ENCODE peak calls at places on chromosomes 11 and 22, in four cellular contexts. I, D, V and G are unnamed samples.

GRCh38 chr11:71369411-71369810 is 78.8 kb downstream of the DHCR7 start:
- DNase-seq in I (no peak), D (no peak), V (no peak), G (no peak)

GRCh38 chr11:2355000-2355644 is 22.0 kb upstream of the CD81 start:
- DNase-seq in I (no peak), D (no peak), V (no peak), G (no peak)

GRCh38 chr11:14336507-14337503 is 22.2 kb downstream of the RRAS2 start:
- DNase-seq in I (peak), D (no peak), V (no peak), G (no peak)

GRCh38 chr22:41535244-41535643 is 9.0 kb downstream of the POLR3H start:
- DNase-seq in I (no peak), D (peak), V (no peak), G (no peak)

GRCh38 chr11:64330888-64331287 is 9.1 kb upstream of the CCDC88B start:
- DNase-seq in I (no peak), D (no peak), V (no peak), G (no peak)

GRCh38 chr11:45390407-45390806 is 104.3 kb upstream of the SYT13 start:
- DNase-seq in I (no peak), D (no peak), V (no peak), G (no peak)

GRCh38 chr11:34223907-34224306 is 118.5 kb downstream of the NAT10 start:
- DNase-seq in I (no peak), D (no peak), V (no peak), G (no peak)

GRCh38 chr22:21446827-21447690 is 20.1 kb upstream of the TMEM191C start:
- DNase-seq in I (no peak), D (no peak), V (no peak), G (no peak)

GRCh38 chr11:114180301-114181055 is 115.7 kb upstream of the NNMT start:
- DNase-seq in I (no peak), D (peak), V (peak), G (no peak)

GRCh38 chr11:69234740-69235710 is 58.9 kb upstream of the MYEOV start:
- DNase-seq in I (no peak), D (no peak), V (no peak), G (no peak)

GRCh38 chr22:33400061-33400840 is 342.1 kb upstream of the SYN3 start:
- DNase-seq in I (no peak), D (no peak), V (no peak), G (no peak)

GRCh38 chr11:45896392-45897068 is 10.5 kb downstream of the FREY1 start:
- DNase-seq in I (no peak), D (peak), V (peak), G (no peak)

GRCh38 chr11:17978553-17979287 is 34.1 kb downstream of the SERGEF start:
- DNase-seq in I (no peak), D (peak), V (peak), G (no peak)

GRCh38 chr11:112884012-112884767 is 77.0 kb upstream of the NCAM1 start:
- DNase-seq in I (no peak), D (no peak), V (peak), G (no peak)

GRCh38 chr22:32005453-32005852 is 37.6 kb upstream of the SLC5A1 start:
- DNase-seq in I (no peak), D (no peak), V (no peak), G (no peak)

GRCh38 chr22:32994921-32995320 is 63.3 kb downstream of the SYN3 start:
- DNase-seq in I (no peak), D (peak), V (peak), G (no peak)

GRCh38 chr11:62451243-62451626 is 32.4 kb downstream of the SCGB1A1 start:
- DNase-seq in I (no peak), D (no peak), V (no peak), G (no peak)

GRCh38 chr22:35399678-35400334 is at the start of gene MCM5:
- DNase-seq in I (peak), D (peak), V (peak), G (peak)

GRCh38 chr22:25067851-25068421 is 115.4 kb downstream of the KIAA1671 start:
- DNase-seq in I (no peak), D (no peak), V (peak), G (peak)

GRCh38 chr22:38230108-38230825 is 28.5 kb downstream of the MAFF start:
- DNase-seq in I (no peak), D (peak), V (peak), G (peak)

GRCh38 chr22:24429411-24430365 is 2.3 kb downstream of the ADORA2A start:
- DNase-seq in I (no peak), D (peak), V (no peak), G (peak)

GRCh38 chr22:29044657-29045176 is 16.9 kb downstream of the C22orf31 start:
- DNase-seq in I (no peak), D (no peak), V (no peak), G (no peak)